ENCODE peak calls at places on chromosomes 3 and 15, in seven cellular contexts. M, C, T, R, G, D and X are unnamed samples.

GRCh38 chr15:101642361-101642760 is 9.8 kb downstream of the TM2D3 start:
- DNase-seq in M (peak; percentile 47), C (no peak), T (no peak), R (no peak), G (no peak), D (no peak), X (peak; percentile 23)

GRCh38 chr15:42018306-42019224 is 2.3 kb downstream of the PLA2G4E start:
- DNase-seq in M (peak; percentile 52), C (no peak), T (no peak), R (no peak), G (no peak), D (no peak), X (no peak)

GRCh38 chr15:69307939-69308338 is 9.2 kb downstream of the PAQR5 start:
- DNase-seq in M (no peak), C (peak; percentile 12), T (no peak), R (no peak), G (no peak), D (no peak), X (no peak)

GRCh38 chr15:101675015-101675414 is 22.8 kb upstream of the TM2D3 start:
- DNase-seq in M (no peak), C (peak; percentile 64), T (no peak), R (no peak), G (no peak), D (no peak), X (peak; percentile 95)

GRCh38 chr3:69890691-69891090 is 108.8 kb upstream of the SAMMSON start:
- DNase-seq in M (no peak), C (peak; percentile 38), T (no peak), R (no peak), G (no peak), D (no peak), X (peak; percentile 6)

GRCh38 chr15:64067564-64068030 is 21.3 kb upstream of the DAPK2 start:
- DNase-seq in M (peak; percentile 90), C (peak; percentile 73), T (peak; percentile 81), R (peak; percentile 59), G (peak; percentile 89), D (peak; percentile 64), X (peak; percentile 72)

GRCh38 chr3:47194994-47195393 is 31.1 kb upstream of the SETD2 start:
- DNase-seq in M (no peak), C (no peak), T (no peak), R (no peak), G (no peak), D (no peak), X (no peak)

GRCh38 chr3:111589303-111590095 is 5.6 kb downstream of the ZBED2 start:
- DNase-seq in M (peak; percentile 21), C (no peak), T (no peak), R (no peak), G (no peak), D (no peak), X (peak; percentile 43)

GRCh38 chr3:5001135-5001534 is 21.9 kb downstream of the BHLHE40 start:
- DNase-seq in M (no peak), C (no peak), T (no peak), R (no peak), G (no peak), D (no peak), X (no peak)

GRCh38 chr3:53712817-53713388 is 133.3 kb downstream of the CHDH start:
- DNase-seq in M (no peak), C (no peak), T (no peak), R (no peak), G (no peak), D (no peak), X (no peak)

GRCh38 chr3:107561980-107562379 is 39.2 kb downstream of the BBX start:
- DNase-seq in M (no peak), C (no peak), T (no peak), R (no peak), G (no peak), D (no peak), X (peak; percentile 9)

GRCh38 chr3:188341501-188341900 is 187.5 kb downstream of the LPP start:
- DNase-seq in M (no peak), C (no peak), T (no peak), R (no peak), G (no peak), D (no peak), X (no peak)

GRCh38 chr3:84959470-84960380 is 936 bp downstream of the CADM2 start:
- DNase-seq in M (peak; percentile 71), C (no peak), T (peak; percentile 72), R (no peak), G (peak; percentile 77), D (no peak), X (peak; percentile 0)

GRCh38 chr3:175411405-175411804 is 552.3 kb downstream of the NAALADL2 start:
- DNase-seq in M (no peak), C (peak; percentile 44), T (no peak), R (no peak), G (no peak), D (no peak), X (peak; percentile 33)

GRCh38 chr15:65841121-65841930 is 28.0 kb upstream of the RAB11A start:
- DNase-seq in M (no peak), C (no peak), T (peak; percentile 5), R (no peak), G (no peak), D (no peak), X (peak; percentile 66)

DNA sequence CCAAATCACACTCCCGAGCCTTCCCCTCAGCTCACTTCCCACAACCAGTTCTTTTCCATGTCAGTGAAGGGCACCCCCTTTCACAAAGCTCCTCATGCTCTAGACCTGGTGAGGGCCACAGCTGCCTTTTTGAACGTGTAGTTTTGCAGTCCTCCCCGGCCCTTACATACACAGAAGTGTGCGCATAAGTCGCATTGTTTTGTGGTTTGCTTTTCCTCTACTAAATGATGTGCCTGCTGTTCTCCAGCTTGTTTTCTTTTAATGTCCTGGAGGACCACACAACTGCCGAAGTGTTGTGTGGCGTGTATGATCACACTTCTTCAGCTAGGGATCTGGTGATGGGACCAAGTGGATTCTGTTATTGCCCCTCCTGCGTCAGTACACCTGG is 7.6 kb downstream of the C15orf39 start:
- DNase-seq in M (no peak), C (no peak), T (no peak), R (no peak), G (no peak), D (no peak), X (no peak)
- H4K20me1 ChIP-seq in M (peaks cover 87% of the 10 kb centered on the region), C (peaks cover 90% of the 10 kb centered on the region), T (peaks cover 65% of the 10 kb centered on the region), R (peaks cover 96% of the 10 kb centered on the region), G (peaks cover 57% of the 10 kb centered on the region), D (peaks cover 90% of the 10 kb centered on the region), X (peaks cover 13% of the 10 kb centered on the region)

GRCh38 chr15:45666119-45666875 is 31.5 kb downstream of the SQOR start:
- DNase-seq in M (no peak), C (no peak), T (no peak), R (no peak), G (no peak), D (no peak), X (no peak)

GRCh38 chr15:45665261-45665660 is 30.4 kb downstream of the SQOR start:
- DNase-seq in M (no peak), C (no peak), T (no peak), R (no peak), G (no peak), D (no peak), X (no peak)

GRCh38 chr15:45669422-45669821 is 34.6 kb downstream of the SQOR start:
- DNase-seq in M (no peak), C (no peak), T (no peak), R (no peak), G (no peak), D (no peak), X (no peak)

GRCh38 chr15:45668386-45668785 is 33.6 kb downstream of the SQOR start:
- DNase-seq in M (no peak), C (no peak), T (no peak), R (no peak), G (no peak), D (no peak), X (no peak)

DNA sequence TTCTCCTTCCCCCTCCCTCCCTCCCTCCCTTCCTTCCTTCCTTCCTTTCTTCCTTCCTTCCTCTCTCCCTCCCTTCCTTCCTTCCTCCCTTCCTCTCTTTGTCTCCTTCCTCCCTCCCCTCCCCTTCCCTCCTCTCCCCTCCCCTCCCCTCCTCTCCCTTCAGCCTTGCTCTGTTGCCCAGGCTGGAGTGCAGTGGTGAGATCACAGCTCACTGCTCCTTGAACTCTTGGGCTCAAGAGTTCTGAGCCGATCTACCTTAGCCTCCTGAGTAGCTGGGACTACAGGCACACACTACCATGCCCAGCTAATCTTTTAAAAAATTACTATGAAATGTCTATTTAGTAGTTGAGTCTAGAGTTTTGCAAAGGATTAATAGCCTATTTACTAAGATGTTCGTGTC is 32.2 kb downstream of the SQOR start:
- DNase-seq in M (no peak), C (no peak), T (no peak), R (no peak), G (no peak), D (no peak), X (no peak)
- H3F3A ChIP-seq in M (no peaks in the 10 kb centered on the region), C (no peaks in the 10 kb centered on the region), T (no peaks in the 10 kb centered on the region), R (no peaks in the 10 kb centered on the region), G (no peaks in the 10 kb centered on the region), D (no peaks in the 10 kb centered on the region), X (peaks cover 6% of the 10 kb centered on the region)

GRCh38 chr3:30691249-30691880 is 85.0 kb downstream of the TGFBR2 start:
- DNase-seq in M (no peak), C (no peak), T (no peak), R (no peak), G (no peak), D (no peak), X (no peak)
- H3K4me1 ChIP-seq in M (peaks cover 33% of the 10 kb centered on the region), C (peaks cover 49% of the 10 kb centered on the region), T (peaks cover 3% of the 10 kb centered on the region), R (peaks cover 21% of the 10 kb centered on the region), G (peaks cover 36% of the 10 kb centered on the region), D (peaks cover 3% of the 10 kb centered on the region), X (peaks cover 31% of the 10 kb centered on the region)

DNA sequence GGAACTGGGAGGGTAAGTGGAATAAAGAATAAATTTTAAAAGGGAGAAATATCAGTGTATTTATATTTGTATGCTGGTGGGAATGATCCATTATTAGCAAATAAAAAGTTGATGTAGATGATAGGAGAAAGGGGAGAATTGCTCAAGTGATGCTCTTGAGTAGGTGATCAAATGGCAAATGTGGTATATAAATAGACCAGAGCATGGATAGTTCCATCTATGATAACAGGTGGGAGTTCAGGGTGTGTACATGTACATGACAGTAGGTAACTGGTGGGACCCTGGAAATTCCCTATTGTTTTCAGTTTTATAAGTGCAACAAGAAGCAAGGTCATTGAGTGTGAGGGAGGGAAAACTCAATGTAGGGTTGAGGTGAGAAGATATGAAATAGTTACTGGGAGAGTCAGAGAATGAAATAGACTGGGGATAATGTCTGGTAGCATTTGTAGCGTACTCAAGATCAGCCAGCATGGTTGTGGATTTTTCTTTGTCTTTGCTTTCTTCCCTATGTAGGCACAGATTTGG is 31.3 kb upstream of the EBLN2 start:
- DNase-seq in M (no peak), C (no peak), T (no peak), R (no peak), G (no peak), D (no peak), X (no peak)
- H4K20me1 ChIP-seq in M (peaks cover 99% of the 10 kb centered on the region), C (peaks cover 55% of the 10 kb centered on the region), T (peaks cover 98% of the 10 kb centered on the region), R (peaks cover 50% of the 10 kb centered on the region), G (peaks cover 47% of the 10 kb centered on the region), D (peaks cover 57% of the 10 kb centered on the region), X (peaks cover 52% of the 10 kb centered on the region)